ENCODE peak calls at places on chromosomes 11 and 22, in eight cellular contexts. L is heart right ventricle, A is heart left ventricle, T is neuronal stem cell, O is spleen, C is adrenal gland, X is left lung, F is sigmoid colon. G is an unnamed sample.

GRCh38 chr11:95877288-95877687 is 46.6 kb downstream of the MTMR2 start:
- DNase-seq in F (no peak), L (no peak), X (no peak), O (no peak), T (no peak), C (no peak), A (no peak), G (no peak)

GRCh38 chr11:65871811-65872548 is 620 bp downstream of the EFEMP2 start:
- DNase-seq in T (peak; percentile 23), C (no peak), L (no peak), F (peak; percentile 78), O (no peak), A (peak; percentile 73), X (peak; percentile 79), G (no peak)

GRCh38 chr11:68998390-68998911 is 14.6 kb downstream of the MRGPRF start:
- DNase-seq in A (no peak), O (peak; percentile 54), X (peak; percentile 31), C (peak; percentile 53), F (peak; percentile 85), T (no peak), L (peak; percentile 23), G (no peak)

GRCh38 chr11:110092577-110093406 is at the start of gene ZC3H12C:
- DNase-seq in X (peak; percentile 91), O (peak; percentile 87), T (peak; percentile 78), L (peak; percentile 87), C (peak; percentile 90), A (peak; percentile 87), F (peak; percentile 95), G (peak; percentile 72)

GRCh38 chr11:120212259-120212888 is 1.5 kb downstream of the OAF start:
- DNase-seq in A (peak; percentile 35), X (no peak), O (no peak), F (no peak), C (no peak), T (no peak), L (no peak), G (no peak)

GRCh38 chr11:18046116-18046777 is at the start of gene TPH1:
- DNase-seq in A (peak; percentile 75), F (no peak), C (peak; percentile 25), L (peak; percentile 9), T (peak; percentile 26), O (no peak), X (peak; percentile 85), G (no peak)

GRCh38 chr22:25509391-25509791 is 55.1 kb upstream of the GRK3 start:
- DNase-seq in C (peak; percentile 38), T (no peak), L (no peak), F (peak; percentile 75), X (no peak), A (no peak), O (no peak), G (no peak)

GRCh38 chr11:119488256-119488995 is 65.5 kb upstream of the THY1 start:
- DNase-seq in T (no peak), A (no peak), C (peak; percentile 14), O (no peak), X (peak; percentile 47), L (no peak), F (peak; percentile 24), G (no peak)

GRCh38 chr22:33772793-33773192 is 147.5 kb downstream of the LARGE1 start:
- DNase-seq in X (no peak), L (no peak), C (no peak), F (no peak), A (no peak), O (no peak), T (no peak), G (no peak)

GRCh38 chr22:28411125-28411524 is 268.5 kb downstream of the TTC28 start:
- DNase-seq in F (no peak), X (no peak), C (no peak), O (no peak), L (no peak), T (no peak), A (no peak), G (no peak)

GRCh38 chr11:134025086-134025437 is 43.8 kb upstream of the JAM3 start:
- DNase-seq in X (no peak), O (no peak), F (no peak), T (no peak), C (no peak), L (peak; percentile 80), A (peak; percentile 80), G (no peak)

GRCh38 chr22:44351685-44352377 is 39.1 kb upstream of the SHISAL1 start:
- DNase-seq in C (peak; percentile 49), T (no peak), X (peak; percentile 61), O (no peak), F (peak; percentile 89), A (no peak), L (no peak), G (no peak)

GRCh38 chr22:42492323-42492690 is 27.3 kb downstream of the RRP7A start:
- DNase-seq in T (no peak), L (no peak), O (no peak), X (no peak), F (no peak), A (no peak), C (no peak), G (no peak)

DNA sequence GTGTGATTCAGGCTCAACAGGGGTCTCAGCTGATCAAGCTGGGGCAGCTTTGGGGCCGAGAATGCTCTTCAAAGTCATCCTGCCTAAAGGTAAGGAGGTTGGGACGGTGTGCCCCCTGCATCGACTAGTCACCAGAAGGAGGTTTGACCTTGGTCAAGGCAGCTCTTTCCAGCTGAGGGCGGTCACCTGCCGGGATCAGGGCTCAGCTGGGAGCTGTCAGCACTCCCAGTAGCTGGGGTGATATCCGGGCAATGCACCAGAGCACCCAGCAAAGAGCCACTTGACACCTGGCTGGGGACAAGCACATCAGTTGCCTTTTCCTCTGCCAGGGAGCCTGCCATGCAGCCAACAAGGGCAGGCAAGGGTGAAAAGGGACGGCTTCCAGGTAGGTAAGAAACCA is 442.9 kb downstream of the MIAT start:
- DNase-seq in A (no peak), F (no peak), L (peak; percentile 10), T (no peak), C (no peak), X (no peak), O (no peak), G (no peak)
- H3K4me3 ChIP-seq in A (no peak overlapping the region), F (no peak overlapping the region), L (no peak overlapping the region), T (no peak overlapping the region), C (no peak overlapping the region), X (no peak overlapping the region), O (no peak overlapping the region), G (no peak overlapping the region)

GRCh38 chr22:31210830-31211503 is 1.1 kb upstream of the LIMK2 start:
- DNase-seq in A (no peak), F (no peak), X (no peak), L (peak; percentile 64), O (no peak), T (no peak), C (peak; percentile 44), G (no peak)
- H3K4me1 ChIP-seq in A (peaks cover 44% of the 10 kb centered on the region), F (peaks cover 15% of the 10 kb centered on the region), X (peaks cover 10% of the 10 kb centered on the region), L (peaks cover 18% of the 10 kb centered on the region), O (peaks cover 24% of the 10 kb centered on the region), T (peaks cover 7% of the 10 kb centered on the region), C (peaks cover 22% of the 10 kb centered on the region), G (peaks cover 6% of the 10 kb centered on the region)

DNA sequence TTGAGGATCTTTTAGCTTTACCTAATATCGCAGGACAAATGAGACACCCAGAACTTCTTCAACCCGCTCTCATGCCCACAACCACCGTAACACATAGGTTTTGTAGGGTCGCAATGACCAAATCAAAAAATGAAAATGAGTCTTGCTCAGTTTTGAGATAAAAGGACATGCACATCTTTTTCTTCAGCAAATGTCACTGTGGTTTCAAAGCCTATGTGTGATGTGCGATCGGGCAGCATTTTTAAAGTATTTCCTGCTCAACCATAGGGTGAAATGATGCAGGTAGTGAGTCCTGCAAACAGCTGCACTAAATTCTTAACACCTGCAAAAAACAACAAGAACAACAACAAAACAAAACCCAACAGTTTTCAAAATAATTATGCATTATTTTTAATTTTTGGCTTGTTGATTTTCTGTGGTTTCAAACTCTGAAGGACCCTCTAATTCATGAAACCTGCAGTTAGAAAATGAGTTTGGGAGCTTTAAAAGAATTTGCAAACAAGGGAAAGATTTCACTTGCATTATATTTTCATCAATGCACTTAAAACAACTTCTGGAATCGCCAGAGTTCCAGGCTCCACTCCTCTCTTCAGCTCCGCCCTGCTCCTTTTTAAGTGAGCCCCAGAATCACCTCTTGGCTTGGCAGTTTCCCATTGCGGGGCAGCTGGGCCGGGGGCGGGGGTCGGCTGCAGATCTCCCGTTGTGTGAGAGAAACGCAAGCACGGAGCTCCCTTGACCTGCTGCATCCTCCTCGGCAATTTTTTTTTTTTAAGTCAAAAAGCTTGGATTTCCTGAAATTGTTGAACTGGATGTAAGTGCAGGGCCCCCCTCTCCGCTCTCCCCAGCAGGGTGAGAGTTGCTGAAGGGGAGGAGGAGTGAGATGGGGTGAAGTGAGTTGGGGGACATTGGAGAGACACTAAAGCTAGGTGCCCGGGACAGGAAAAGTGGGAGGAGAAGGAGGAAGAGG is 79.5 kb downstream of the PRR5L start:
- DNase-seq in X (no peak), T (peak; percentile 26), O (no peak), A (no peak), C (no peak), L (no peak), F (no peak), G (no peak)
- H3K4me3 ChIP-seq in X (peak overlapping the region; percentile 64), T (peak overlapping the region; percentile 59), O (peak overlapping the region; percentile 88), A (no peak overlapping the region), C (no peak overlapping the region), L (peak overlapping the region; percentile 88), F (peak overlapping the region; percentile 56), G (peak overlapping the region; percentile 35)

GRCh38 chr11:43732225-43732624 is 51.7 kb downstream of the HSD17B12 start:
- DNase-seq in C (no peak), A (no peak), O (no peak), X (no peak), L (no peak), F (no peak), T (no peak), G (no peak)
- H3K4me1 ChIP-seq in C (peaks cover 17% of the 10 kb centered on the region), A (peaks cover 15% of the 10 kb centered on the region), O (no peaks in the 10 kb centered on the region), X (peaks cover 6% of the 10 kb centered on the region), L (peaks cover 8% of the 10 kb centered on the region), F (peaks cover 15% of the 10 kb centered on the region), T (peaks cover 8% of the 10 kb centered on the region), G (no peaks in the 10 kb centered on the region)

DNA sequence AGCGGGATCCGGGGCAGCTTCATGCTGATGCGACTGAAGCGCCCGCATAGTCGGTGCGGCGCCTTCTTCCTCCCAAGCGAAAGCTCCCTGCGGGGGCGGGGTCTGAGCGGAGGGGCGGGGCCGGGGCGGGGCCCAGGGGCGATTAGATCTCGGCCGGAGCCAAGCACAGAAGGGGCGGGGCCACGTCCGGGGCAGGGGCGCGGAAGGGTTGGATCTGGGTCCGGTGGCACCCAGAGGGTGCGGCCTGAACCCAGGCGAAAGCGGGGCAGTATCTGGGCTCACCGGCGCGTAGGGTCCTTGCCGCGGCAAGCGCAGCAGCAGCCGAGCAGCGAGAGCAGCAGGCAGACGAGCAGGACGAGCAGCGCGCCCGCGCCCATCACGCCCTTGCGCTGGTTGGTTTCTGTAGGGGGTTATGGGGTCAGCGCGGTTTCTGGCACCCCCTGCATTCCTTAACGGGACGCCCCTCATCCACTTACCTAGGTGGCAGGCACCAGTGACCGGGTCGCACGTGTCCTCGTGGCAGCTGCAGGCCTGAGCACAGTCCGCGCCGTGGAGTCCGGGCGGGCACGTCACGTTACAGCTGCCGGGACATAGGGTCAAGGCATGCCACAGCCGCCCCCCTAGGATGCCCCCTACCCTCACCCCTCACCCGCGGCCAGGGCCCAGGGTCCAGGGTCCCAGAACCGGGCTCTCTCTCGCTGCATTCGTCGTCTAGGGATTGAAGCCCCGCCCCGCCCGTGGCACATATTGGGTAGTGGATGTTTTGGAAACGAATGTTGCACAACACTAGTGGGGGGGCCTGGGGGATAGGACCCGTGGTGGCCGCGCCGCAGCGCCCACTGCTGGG is 8.1 kb downstream of the SCARF2 start:
- DNase-seq in F (peak; percentile 67), O (peak; percentile 96), X (peak; percentile 96), T (peak; percentile 72), L (no peak), C (peak; percentile 66), A (peak; percentile 87), G (no peak)
- H3K4me3 ChIP-seq in F (peak overlapping the region; percentile 24), O (peak overlapping the region; percentile 62), X (peak overlapping the region; percentile 54), T (no peak overlapping the region), L (peak overlapping the region; percentile 24), C (no peak overlapping the region), A (no peak overlapping the region), G (no peak overlapping the region)

GRCh38 chr22:31752096-31752847 is 1.5 kb upstream of the DEPDC5 start:
- DNase-seq in C (no peak), X (no peak), L (no peak), T (no peak), F (no peak), A (no peak), O (no peak), G (no peak)
- H3K4me1 ChIP-seq in C (peaks cover 63% of the 10 kb centered on the region), X (peaks cover 30% of the 10 kb centered on the region), L (peaks cover 34% of the 10 kb centered on the region), T (peaks cover 9% of the 10 kb centered on the region), F (peaks cover 45% of the 10 kb centered on the region), A (peaks cover 57% of the 10 kb centered on the region), O (peaks cover 42% of the 10 kb centered on the region), G (peaks cover 31% of the 10 kb centered on the region)